ENCODE peak calls at places on chromosome 16, in seven cellular contexts. One of them, this sample, is unnamed.

GRCh38 chr16:56985288-56985961 is 3.9 kb upstream of the NLRC5 start:
- DNase-seq in heart left ventricle: peak; percentile 80
- DNase-seq in non-pigmented ciliary epithelial cell: peak; percentile 60
- DNase-seq in Caki2: peak; percentile 61
- DNase-seq in CD4-positive, CD25-positive, alpha-beta regulatory T cell: no peak
- DNase-seq in stimulated activated CD4-positive, alpha-beta T cell treated with anti-CD3 and anti-CD28 coated beads, TNF-alpha, amount 100 ng/mL, for 1 hour: no peak
- DNase-seq in effector CD4-positive, alpha-beta T cell: no peak
- DNase-seq in this sample: peak; percentile 84

GRCh38 chr16:52580488-52580887 is 33.5 kb upstream of the TOX3 start:
- DNase-seq in heart left ventricle: no peak
- DNase-seq in non-pigmented ciliary epithelial cell: no peak
- DNase-seq in Caki2: no peak
- DNase-seq in CD4-positive, CD25-positive, alpha-beta regulatory T cell: no peak
- DNase-seq in stimulated activated CD4-positive, alpha-beta T cell treated with anti-CD3 and anti-CD28 coated beads, TNF-alpha, amount 100 ng/mL, for 1 hour: no peak
- DNase-seq in effector CD4-positive, alpha-beta T cell: no peak
- DNase-seq in this sample: no peak

GRCh38 chr16:49345829-49346228 is 27.8 kb upstream of the C16orf78 start:
- DNase-seq in heart left ventricle: no peak
- DNase-seq in non-pigmented ciliary epithelial cell: no peak
- DNase-seq in Caki2: peak; percentile 0
- DNase-seq in CD4-positive, CD25-positive, alpha-beta regulatory T cell: no peak
- DNase-seq in stimulated activated CD4-positive, alpha-beta T cell treated with anti-CD3 and anti-CD28 coated beads, TNF-alpha, amount 100 ng/mL, for 1 hour: no peak
- DNase-seq in effector CD4-positive, alpha-beta T cell: no peak
- DNase-seq in this sample: peak; percentile 38

GRCh38 chr16:74035816-74036215 is 260.8 kb upstream of the PSMD7 start:
- DNase-seq in heart left ventricle: no peak
- DNase-seq in non-pigmented ciliary epithelial cell: no peak
- DNase-seq in Caki2: no peak
- DNase-seq in CD4-positive, CD25-positive, alpha-beta regulatory T cell: no peak
- DNase-seq in stimulated activated CD4-positive, alpha-beta T cell treated with anti-CD3 and anti-CD28 coated beads, TNF-alpha, amount 100 ng/mL, for 1 hour: no peak
- DNase-seq in effector CD4-positive, alpha-beta T cell: no peak
- DNase-seq in this sample: peak; percentile 50

GRCh38 chr16:11354407-11354732 is 9.1 kb downstream of the RMI2 start:
- DNase-seq in heart left ventricle: no peak
- DNase-seq in non-pigmented ciliary epithelial cell: no peak
- DNase-seq in Caki2: no peak
- DNase-seq in CD4-positive, CD25-positive, alpha-beta regulatory T cell: no peak
- DNase-seq in stimulated activated CD4-positive, alpha-beta T cell treated with anti-CD3 and anti-CD28 coated beads, TNF-alpha, amount 100 ng/mL, for 1 hour: no peak
- DNase-seq in effector CD4-positive, alpha-beta T cell: no peak
- DNase-seq in this sample: no peak

GRCh38 chr16:30941600-30942420 is 7.1 kb upstream of the ORAI3 start:
- DNase-seq in heart left ventricle: peak; percentile 82
- DNase-seq in non-pigmented ciliary epithelial cell: no peak
- DNase-seq in Caki2: peak; percentile 85
- DNase-seq in CD4-positive, CD25-positive, alpha-beta regulatory T cell: peak; percentile 54
- DNase-seq in stimulated activated CD4-positive, alpha-beta T cell treated with anti-CD3 and anti-CD28 coated beads, TNF-alpha, amount 100 ng/mL, for 1 hour: no peak
- DNase-seq in effector CD4-positive, alpha-beta T cell: peak; percentile 48
- DNase-seq in this sample: peak; percentile 77

GRCh38 chr16:5333991-5334390 is 236.4 kb upstream of the EEF2KMT start:
- DNase-seq in heart left ventricle: no peak
- DNase-seq in non-pigmented ciliary epithelial cell: no peak
- DNase-seq in Caki2: no peak
- DNase-seq in CD4-positive, CD25-positive, alpha-beta regulatory T cell: no peak
- DNase-seq in stimulated activated CD4-positive, alpha-beta T cell treated with anti-CD3 and anti-CD28 coated beads, TNF-alpha, amount 100 ng/mL, for 1 hour: no peak
- DNase-seq in effector CD4-positive, alpha-beta T cell: no peak
- DNase-seq in this sample: no peak

GRCh38 chr16:10831899-10832886 is 13.6 kb upstream of the TVP23A start:
- DNase-seq in heart left ventricle: no peak
- DNase-seq in non-pigmented ciliary epithelial cell: no peak
- DNase-seq in Caki2: no peak
- DNase-seq in CD4-positive, CD25-positive, alpha-beta regulatory T cell: no peak
- DNase-seq in stimulated activated CD4-positive, alpha-beta T cell treated with anti-CD3 and anti-CD28 coated beads, TNF-alpha, amount 100 ng/mL, for 1 hour: no peak
- DNase-seq in effector CD4-positive, alpha-beta T cell: no peak
- DNase-seq in this sample: no peak

GRCh38 chr16:88535181-88535856 is 34.9 kb upstream of the ZC3H18 start:
- DNase-seq in heart left ventricle: no peak
- DNase-seq in non-pigmented ciliary epithelial cell: no peak
- DNase-seq in Caki2: no peak
- DNase-seq in CD4-positive, CD25-positive, alpha-beta regulatory T cell: no peak
- DNase-seq in stimulated activated CD4-positive, alpha-beta T cell treated with anti-CD3 and anti-CD28 coated beads, TNF-alpha, amount 100 ng/mL, for 1 hour: no peak
- DNase-seq in effector CD4-positive, alpha-beta T cell: no peak
- DNase-seq in this sample: no peak